ENCODE peak calls at places on chromosome 20, in four cellular contexts. One of them, this sample, is unnamed.

GRCh38 chr20:22346716-22347115 is 237.7 kb downstream of the FOXA2 start:
- DNase-seq in nephron progenitor cell: no peak
- DNase-seq in Calu3: no peak
- DNase-seq in GM20000: no peak
- DNase-seq in this sample: no peak

GRCh38 chr20:64077094-64077493 is 2.2 kb downstream of the RGS19 start:
- DNase-seq in nephron progenitor cell: no peak
- DNase-seq in Calu3: no peak
- DNase-seq in GM20000: peak
- DNase-seq in this sample: peak

GRCh38 chr20:18849131-18849530 is 35.5 kb downstream of the SCP2D1 start:
- DNase-seq in nephron progenitor cell: no peak
- DNase-seq in Calu3: no peak
- DNase-seq in GM20000: no peak
- DNase-seq in this sample: no peak

GRCh38 chr20:63974402-63975200 is 4.8 kb downstream of the SAMD10 start:
- DNase-seq in nephron progenitor cell: no peak
- DNase-seq in Calu3: peak
- DNase-seq in GM20000: no peak
- DNase-seq in this sample: no peak

GRCh38 chr20:46584508-46584907 is 34.1 kb upstream of the OCSTAMP start:
- DNase-seq in nephron progenitor cell: no peak
- DNase-seq in Calu3: no peak
- DNase-seq in GM20000: no peak
- DNase-seq in this sample: no peak

GRCh38 chr20:14838663-14839650 is 501.5 kb upstream of the FLRT3 start:
- DNase-seq in nephron progenitor cell: peak
- DNase-seq in Calu3: no peak
- DNase-seq in GM20000: no peak
- DNase-seq in this sample: no peak

GRCh38 chr20:41394081-41394480 is 27.5 kb upstream of the EMILIN3 start:
- DNase-seq in nephron progenitor cell: no peak
- DNase-seq in Calu3: no peak
- DNase-seq in GM20000: no peak
- DNase-seq in this sample: no peak

GRCh38 chr20:1567392-1568165 is 10.1 kb upstream of the SIRPD start:
- DNase-seq in nephron progenitor cell: no peak
- DNase-seq in Calu3: no peak
- DNase-seq in GM20000: peak
- DNase-seq in this sample: no peak

GRCh38 chr20:31764641-31765305 is 25.7 kb downstream of the TPX2 start:
- DNase-seq in nephron progenitor cell: no peak
- DNase-seq in Calu3: no peak
- DNase-seq in GM20000: no peak
- DNase-seq in this sample: no peak

DNA sequence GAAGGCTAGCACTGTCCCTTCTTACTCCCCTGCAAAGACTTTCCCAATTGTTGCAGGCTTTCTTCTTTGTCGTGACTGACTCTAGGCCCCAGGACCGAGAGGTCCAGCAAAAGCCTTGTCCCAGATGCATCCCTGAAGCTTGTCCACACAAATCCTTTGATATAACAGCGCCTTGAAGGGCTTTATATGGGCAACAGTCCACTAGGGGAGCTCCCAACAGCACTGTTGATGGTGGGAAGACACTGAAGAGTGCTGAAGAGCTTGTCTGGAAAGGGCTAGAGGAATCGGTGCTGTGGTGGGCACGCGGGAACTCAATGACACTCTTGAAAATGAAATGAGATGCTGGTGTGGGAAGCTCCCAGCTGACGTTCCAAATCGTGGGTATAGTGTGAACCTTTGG is 316.1 kb upstream of the CDH4 start:
- DNase-seq in nephron progenitor cell: no peak
- DNase-seq in Calu3: no peak
- DNase-seq in GM20000: no peak
- DNase-seq in this sample: no peak
- TF ChIP-seq CTCF in nephron progenitor cell: no peak
- TF ChIP-seq CTCF in Calu3: no peak
- TF ChIP-seq CTCF in GM20000: no peak
- TF ChIP-seq CTCF in this sample: no peak

DNA sequence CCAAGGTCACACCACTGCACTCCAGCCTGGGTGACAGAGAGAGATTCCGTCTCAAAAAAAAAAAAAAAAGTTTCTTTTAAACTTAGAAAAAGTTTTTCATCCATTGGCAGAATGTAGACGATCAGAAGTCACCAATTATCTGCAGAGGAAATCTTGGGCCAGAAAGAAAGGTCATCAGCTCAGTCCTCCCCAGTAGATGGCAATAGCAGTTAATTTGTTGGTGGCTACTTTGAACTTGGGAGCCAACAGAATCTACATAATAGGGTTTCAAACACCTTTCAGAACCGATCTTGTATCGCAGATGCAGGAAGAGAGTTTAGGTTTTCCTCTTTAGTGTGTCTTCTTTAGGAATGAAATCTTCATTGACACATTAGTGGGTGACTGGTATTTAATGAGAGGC is 41.7 kb downstream of the LBP start:
- DNase-seq in nephron progenitor cell: no peak
- DNase-seq in Calu3: no peak
- DNase-seq in GM20000: no peak
- DNase-seq in this sample: no peak
- TF ChIP-seq CTCF in nephron progenitor cell: no peak
- TF ChIP-seq CTCF in Calu3: no peak
- TF ChIP-seq CTCF in GM20000: no peak
- TF ChIP-seq CTCF in this sample: no peak

DNA sequence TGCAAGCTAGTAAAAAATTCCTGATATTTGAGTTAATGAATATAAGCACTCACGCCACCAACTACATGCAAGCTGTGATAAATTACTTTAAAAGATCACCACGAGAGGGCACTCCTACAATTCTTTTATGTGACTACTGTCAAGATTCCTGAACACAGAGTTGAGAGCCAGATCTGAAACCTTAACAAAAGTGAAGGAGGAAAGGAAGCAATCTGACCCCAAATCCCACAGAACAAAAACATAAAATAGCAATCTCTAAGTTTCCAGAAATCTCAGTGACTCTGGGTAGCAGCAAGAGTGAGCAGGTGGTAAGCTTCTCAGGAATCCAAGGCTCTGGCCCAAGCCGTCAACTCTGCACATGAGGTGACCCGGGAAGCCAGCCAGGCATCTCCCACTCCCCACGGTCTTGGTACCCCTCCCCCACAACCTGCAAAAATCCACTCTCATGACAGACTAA is 55.1 kb downstream of the STAU1 start:
- DNase-seq in nephron progenitor cell: peak
- DNase-seq in Calu3: peak
- DNase-seq in GM20000: peak
- DNase-seq in this sample: peak
- TF ChIP-seq CTCF in nephron progenitor cell: peak
- TF ChIP-seq CTCF in Calu3: peak
- TF ChIP-seq CTCF in GM20000: peak
- TF ChIP-seq CTCF in this sample: peak

GRCh38 chr20:37204056-37204455 is 24.7 kb upstream of the MROH8 start:
- DNase-seq in nephron progenitor cell: no peak
- DNase-seq in Calu3: no peak
- DNase-seq in GM20000: no peak
- DNase-seq in this sample: no peak

GRCh38 chr20:37200376-37200775 is 21.0 kb upstream of the MROH8 start:
- DNase-seq in nephron progenitor cell: no peak
- DNase-seq in Calu3: no peak
- DNase-seq in GM20000: no peak
- DNase-seq in this sample: no peak

GRCh38 chr20:37202267-37202943 is 23.1 kb upstream of the MROH8 start:
- DNase-seq in nephron progenitor cell: peak
- DNase-seq in Calu3: peak
- DNase-seq in GM20000: no peak
- DNase-seq in this sample: no peak

GRCh38 chr20:37200926-37201826 is 21.8 kb upstream of the MROH8 start:
- DNase-seq in nephron progenitor cell: no peak
- DNase-seq in Calu3: no peak
- DNase-seq in GM20000: no peak
- DNase-seq in this sample: no peak

DNA sequence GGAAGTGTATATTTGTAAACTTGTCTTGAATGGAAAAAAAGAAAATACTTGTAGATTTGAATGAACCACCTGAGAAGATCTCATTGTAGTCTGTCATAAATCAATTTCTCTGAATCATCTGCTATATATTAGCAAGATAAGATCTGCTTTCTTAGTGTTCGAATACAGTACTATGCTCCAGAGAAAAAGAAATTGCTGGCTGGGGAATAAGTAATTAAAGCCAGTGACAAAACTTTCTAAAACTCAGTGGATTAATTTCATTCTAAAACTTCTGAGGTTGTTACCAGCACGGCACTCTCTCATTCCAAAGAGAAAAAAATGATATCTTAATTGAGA is 22.4 kb upstream of the MROH8 start:
- DNase-seq in nephron progenitor cell: no peak
- DNase-seq in Calu3: no peak
- DNase-seq in GM20000: no peak
- DNase-seq in this sample: no peak
- TF ChIP-seq CTCF in nephron progenitor cell: no peak
- TF ChIP-seq CTCF in Calu3: no peak
- TF ChIP-seq CTCF in GM20000: no peak
- TF ChIP-seq CTCF in this sample: no peak

GRCh38 chr20:8255945-8256632 is 124.0 kb downstream of the PLCB1 start:
- DNase-seq in nephron progenitor cell: no peak
- DNase-seq in Calu3: no peak
- DNase-seq in GM20000: no peak
- DNase-seq in this sample: no peak

GRCh38 chr20:8265588-8265987 is 133.5 kb downstream of the PLCB1 start:
- DNase-seq in nephron progenitor cell: no peak
- DNase-seq in Calu3: no peak
- DNase-seq in GM20000: no peak
- DNase-seq in this sample: no peak

GRCh38 chr20:8254911-8255582 is 123.0 kb downstream of the PLCB1 start:
- DNase-seq in nephron progenitor cell: no peak
- DNase-seq in Calu3: no peak
- DNase-seq in GM20000: no peak
- DNase-seq in this sample: no peak

DNA sequence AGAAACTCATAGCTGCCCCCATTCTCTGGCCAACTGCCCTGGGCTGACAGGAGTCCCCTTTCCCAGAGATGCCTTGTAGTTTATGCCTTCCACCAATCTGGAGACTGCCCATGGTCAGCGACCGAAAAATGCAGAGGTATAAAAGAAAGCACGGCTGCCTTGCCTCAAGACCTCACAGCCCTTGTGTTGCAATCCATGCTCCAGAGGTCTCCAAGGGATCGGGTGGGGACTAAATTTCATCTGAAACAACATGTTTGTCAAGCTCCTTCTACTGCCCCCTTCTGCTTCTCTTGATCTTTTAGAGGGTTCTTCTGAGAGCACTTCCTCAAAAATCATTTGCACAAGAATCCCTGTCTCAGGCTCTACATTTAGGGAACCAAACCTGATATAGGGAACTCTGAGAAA is 128.8 kb downstream of the PLCB1 start:
- DNase-seq in nephron progenitor cell: no peak
- DNase-seq in Calu3: no peak
- DNase-seq in GM20000: no peak
- DNase-seq in this sample: no peak
- TF ChIP-seq CTCF in nephron progenitor cell: no peak
- TF ChIP-seq CTCF in Calu3: no peak
- TF ChIP-seq CTCF in GM20000: no peak
- TF ChIP-seq CTCF in this sample: no peak